ENCODE peak calls at places on chromosomes 3 and 15, in seven cellular contexts. N is CD4-positive, alpha-beta memory T cell; U is cardiac muscle cell; S is GM12878; Y is CD8-positive, alpha-beta memory T cell; G is thyroid gland; A is A549. F is an unnamed sample.

GRCh38 chr15:90268415-90268814 is 2.9 kb downstream of the NGRN start:
- DNase-seq in N (no peak), G (no peak), S (no peak), A (no peak), U (no peak), Y (no peak), F (no peak)

GRCh38 chr15:78399081-78399480 is 38.9 kb upstream of the IREB2 start:
- DNase-seq in U (no peak), N (no peak), Y (no peak), A (no peak), S (no peak), G (no peak), F (peak)

GRCh38 chr3:181210275-181210674 is 220.7 kb upstream of the DNAJC19 start:
- DNase-seq in U (peak), A (no peak), G (no peak), N (no peak), Y (no peak), S (no peak), F (peak)

GRCh38 chr3:58584690-58585004 is 7.5 kb upstream of the FAM107A start:
- DNase-seq in G (no peak), N (no peak), Y (no peak), S (no peak), U (peak), A (no peak), F (no peak)

GRCh38 chr3:9932535-9932842 is 1.1 kb upstream of the CRELD1 start:
- DNase-seq in U (no peak), G (no peak), A (no peak), S (no peak), N (no peak), Y (no peak), F (no peak)

GRCh38 chr15:91853968-91854943 is 748 bp downstream of the SLCO3A1 start:
- DNase-seq in S (no peak), U (peak), G (peak), N (peak), Y (peak), A (peak), F (no peak)

GRCh38 chr3:149384911-149385321 is 7.5 kb upstream of the TM4SF1 start:
- DNase-seq in Y (no peak), S (no peak), G (no peak), A (no peak), N (no peak), U (peak), F (peak)

GRCh38 chr3:73094127-73094526 is 32.7 kb downstream of the EBLN2 start:
- DNase-seq in N (no peak), A (peak), G (no peak), U (no peak), Y (no peak), S (no peak), F (no peak)

GRCh38 chr3:179398574-179399249 is 51.2 kb downstream of the MFN1 start:
- DNase-seq in G (no peak), Y (no peak), A (no peak), S (no peak), N (no peak), U (no peak), F (peak)

GRCh38 chr3:48952510-48953118 is 34.0 kb downstream of the ARIH2 start:
- DNase-seq in G (peak), A (no peak), S (no peak), U (peak), N (peak), Y (peak), F (peak)

GRCh38 chr3:58068126-58068809 is 60.0 kb downstream of the FLNB start:
- DNase-seq in N (no peak), G (no peak), U (no peak), A (no peak), S (no peak), Y (no peak), F (no peak)

GRCh38 chr15:84400820-84401219 is 165.2 kb downstream of the GOLGA6L4 start:
- DNase-seq in G (no peak), N (no peak), U (no peak), Y (no peak), A (no peak), S (no peak), F (no peak)

GRCh38 chr3:153829596-153830170 is 291.5 kb upstream of the ARHGEF26 start:
- DNase-seq in Y (no peak), U (peak), A (no peak), N (no peak), G (no peak), S (no peak), F (peak)

GRCh38 chr3:124630994-124631393 is 99.3 kb upstream of the UMPS start:
- DNase-seq in A (no peak), S (no peak), N (no peak), Y (no peak), U (no peak), G (no peak), F (no peak)

GRCh38 chr3:163919154-163919553 is 1159.1 kb downstream of the SI start:
- DNase-seq in U (no peak), N (no peak), A (no peak), Y (no peak), G (no peak), S (no peak), F (no peak)

GRCh38 chr15:60961541-60961940 is 267.6 kb downstream of the RORA start:
- DNase-seq in S (no peak), G (no peak), U (no peak), A (no peak), Y (no peak), N (no peak), F (no peak)

GRCh38 chr15:60620707-60621106 is 141.8 kb upstream of the ICE2 start:
- DNase-seq in G (no peak), Y (no peak), A (no peak), U (peak), N (no peak), S (no peak), F (no peak)

GRCh38 chr3:47250309-47251060 is 32.1 kb downstream of the KIF9 start:
- DNase-seq in U (peak), N (no peak), S (no peak), A (peak), G (peak), Y (no peak), F (peak)

GRCh38 chr3:134485075-134485536 is 679 bp downstream of the ANAPC13 start:
- DNase-seq in Y (no peak), N (peak), S (no peak), A (peak), G (peak), U (no peak), F (peak)

GRCh38 chr3:108914774-108915641 is 38.7 kb downstream of the GUCA1C start:
- DNase-seq in S (peak), G (peak), Y (peak), U (peak), N (peak), A (peak), F (peak)

GRCh38 chr15:69421498-69421897 is 7.3 kb downstream of the KIF23 start:
- DNase-seq in S (no peak), Y (no peak), U (peak), G (no peak), A (no peak), N (no peak), F (no peak)

GRCh38 chr15:87215100-87215499 is 1041.4 kb downstream of the NTRK3 start:
- DNase-seq in N (no peak), U (no peak), Y (no peak), A (no peak), S (no peak), G (no peak), F (no peak)

GRCh38 chr3:59069838-59070237 is 20.0 kb upstream of the CFAP20DC start:
- DNase-seq in N (no peak), A (no peak), S (no peak), U (no peak), Y (no peak), G (no peak), F (no peak)

GRCh38 chr15:52730163-52730562 is 51.0 kb upstream of the ATOSA start:
- DNase-seq in N (peak), S (peak), G (no peak), Y (peak), A (no peak), U (peak), F (peak)

GRCh38 chr3:115165266-115165665 is 18.2 kb upstream of the ZBTB20 start:
- DNase-seq in S (no peak), N (peak), A (no peak), Y (peak), U (no peak), G (no peak), F (no peak)

GRCh38 chr15:51731549-51732267 is 5.7 kb downstream of the LYSMD2 start:
- DNase-seq in A (no peak), Y (peak), N (peak), G (no peak), S (peak), U (peak), F (peak)

GRCh38 chr3:32453346-32453745 is 49.3 kb downstream of the CMTM6 start:
- DNase-seq in G (no peak), A (no peak), U (peak), S (no peak), Y (no peak), N (no peak), F (peak)

GRCh38 chr3:159936541-159936940 is 52.1 kb upstream of the IL12A start:
- DNase-seq in Y (no peak), N (no peak), G (no peak), U (no peak), S (no peak), A (no peak), F (peak)

GRCh38 chr3:183298708-183299153 is 45.7 kb downstream of the B3GNT5 start:
- DNase-seq in U (peak), S (no peak), Y (no peak), N (no peak), G (peak), A (no peak), F (peak)

GRCh38 chr15:99174989-99175388 is 70.1 kb downstream of the SYNM start:
- DNase-seq in N (no peak), Y (no peak), A (no peak), U (no peak), S (no peak), G (no peak), F (no peak)

GRCh38 chr3:190847423-190847822 is 15.1 kb downstream of the GMNC start:
- DNase-seq in N (no peak), G (no peak), S (no peak), A (no peak), U (no peak), Y (no peak), F (no peak)

GRCh38 chr3:140187028-140187427 is 252.0 kb downstream of the CLSTN2 start:
- DNase-seq in G (no peak), S (no peak), U (no peak), A (no peak), N (no peak), Y (no peak), F (no peak)

GRCh38 chr3:183295211-183295610 is 42.2 kb downstream of the B3GNT5 start:
- DNase-seq in N (no peak), A (no peak), Y (no peak), U (peak), S (no peak), G (peak), F (peak)

GRCh38 chr3:51717947-51718346 is 11.1 kb downstream of the GRM2 start:
- DNase-seq in U (no peak), S (no peak), Y (no peak), A (no peak), G (no peak), N (no peak), F (no peak)

GRCh38 chr15:52559583-52559982 is 9.2 kb downstream of the ARPP19 start:
- DNase-seq in Y (no peak), G (no peak), N (no peak), A (no peak), S (no peak), U (peak), F (peak)

GRCh38 chr3:72347819-72348319 is 500.4 kb downstream of the SHQ1 start:
- DNase-seq in Y (no peak), U (no peak), N (peak), A (no peak), G (peak), S (peak), F (peak)

GRCh38 chr3:71131893-71132314 is 451.6 kb downstream of the FOXP1 start:
- DNase-seq in G (no peak), Y (no peak), N (no peak), U (no peak), A (no peak), S (no peak), F (no peak)
- H3K4me3 ChIP-seq in G (no peak), Y (peak), N (no peak), U (peak), A (no peak), S (no peak), F (no peak)

GRCh38 chr3:186772281-186772885 is 11.0 kb upstream of the EIF4A2 start:
- DNase-seq in U (no peak), S (no peak), G (no peak), Y (no peak), N (no peak), A (no peak), F (no peak)
- H3K4me3 ChIP-seq in U (no peak), S (peak), G (no peak), Y (peak), N (peak), A (no peak), F (peak)

DNA sequence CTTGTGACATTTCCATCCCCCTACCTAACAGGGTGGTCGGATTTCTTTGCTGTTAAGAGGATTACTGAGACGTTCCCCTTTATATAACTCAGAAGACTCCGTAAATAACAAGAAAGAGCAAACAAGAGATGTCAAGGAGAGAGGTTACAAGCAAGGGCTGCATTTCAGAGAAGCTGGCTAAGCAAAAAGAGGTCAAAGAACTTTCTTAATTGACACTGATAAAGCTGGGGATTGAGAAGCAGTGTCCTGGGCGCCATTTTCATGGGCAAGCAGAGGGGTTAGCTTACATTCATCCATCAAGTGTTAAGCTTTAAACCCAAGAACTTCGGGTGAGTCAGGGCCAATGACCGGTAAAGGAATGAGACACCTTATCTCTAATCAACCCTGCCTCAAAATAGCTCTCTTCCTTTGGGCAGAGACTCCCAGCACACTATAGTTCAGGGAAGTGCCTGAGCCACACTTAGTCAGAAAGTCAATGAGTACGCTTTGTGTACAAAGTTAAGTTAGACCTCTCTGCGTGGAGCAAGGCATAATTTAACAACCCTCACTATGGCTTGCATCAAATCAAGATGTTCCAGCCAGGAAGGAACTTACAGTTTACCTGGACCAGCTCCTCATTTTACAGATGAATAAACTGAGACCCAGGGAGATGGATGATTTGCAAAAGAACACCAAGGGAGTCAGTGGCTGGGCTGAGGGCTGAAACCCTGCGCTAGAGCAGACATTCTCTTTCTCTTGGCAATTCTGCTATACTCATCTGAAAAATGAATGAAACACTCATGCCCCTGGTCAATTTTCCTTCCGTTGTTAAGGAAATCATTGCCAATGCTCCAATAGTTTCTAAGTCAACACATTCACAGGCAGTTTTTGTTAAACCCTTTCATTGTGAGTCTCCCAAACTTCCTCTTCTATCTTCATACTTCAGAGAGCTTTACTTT is 44.6 kb downstream of the CCNL1 start:
- DNase-seq in G (no peak), N (no peak), A (no peak), U (peak), S (no peak), Y (no peak), F (no peak)
- H3K4me3 ChIP-seq in G (no peak), N (no peak), A (no peak), U (peak), S (no peak), Y (no peak), F (no peak)

GRCh38 chr3:101685050-101685400 is 1.5 kb downstream of the RPL24 start:
- DNase-seq in U (no peak), A (no peak), S (no peak), G (no peak), Y (no peak), N (no peak), F (no peak)
- H3K4me3 ChIP-seq in U (peak), A (peak), S (peak), G (no peak), Y (peak), N (peak), F (peak)

DNA sequence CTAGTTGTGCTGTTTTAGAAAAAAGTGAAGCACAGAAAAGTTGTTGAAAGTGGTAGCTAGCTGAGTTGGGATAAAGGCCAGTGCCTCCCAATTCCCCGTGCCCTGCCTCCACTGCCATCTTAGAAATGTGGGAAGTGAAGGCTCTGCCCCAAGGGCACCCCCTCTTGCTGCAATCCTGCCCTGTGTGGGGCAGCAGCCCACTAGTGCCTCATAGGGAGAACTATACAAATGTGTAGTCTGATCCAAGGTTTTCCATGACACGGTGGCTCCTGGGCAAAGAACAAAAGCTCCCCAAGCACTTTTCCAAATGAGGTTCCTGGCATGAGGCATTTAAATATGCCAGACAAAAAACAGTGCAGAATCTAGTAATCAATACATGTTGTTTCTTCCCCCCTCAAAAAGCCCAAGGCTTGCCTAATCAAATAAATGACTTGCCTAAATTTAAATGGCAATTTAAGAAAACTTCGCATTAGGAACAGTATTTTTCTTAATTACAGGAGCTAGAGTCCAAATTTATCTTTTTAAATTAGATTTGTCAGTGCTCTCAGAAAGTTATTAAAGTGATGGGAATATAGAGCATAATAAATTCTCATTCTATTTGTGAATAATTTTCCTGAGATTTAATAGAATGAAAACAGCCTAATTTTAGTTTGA is 83.8 kb downstream of the GHSR start:
- DNase-seq in N (no peak), Y (no peak), S (no peak), A (no peak), U (no peak), G (no peak), F (no peak)
- H3K4me3 ChIP-seq in N (no peak), Y (no peak), S (no peak), A (no peak), U (no peak), G (no peak), F (no peak)

GRCh38 chr15:63510548-63510940 is 6.2 kb downstream of the USP3 start:
- DNase-seq in Y (no peak), G (no peak), N (no peak), S (no peak), A (no peak), U (no peak), F (no peak)
- H3K4me3 ChIP-seq in Y (peak), G (no peak), N (no peak), S (peak), A (no peak), U (no peak), F (no peak)

GRCh38 chr3:17861476-17861875 is 119.0 kb upstream of the TBC1D5 start:
- DNase-seq in N (no peak), A (no peak), S (no peak), Y (no peak), G (no peak), U (no peak), F (no peak)
- H3K4me3 ChIP-seq in N (no peak), A (no peak), S (peak), Y (no peak), G (no peak), U (peak), F (no peak)

GRCh38 chr3:194843543-194843942 is 157.9 kb downstream of the FAM43A start:
- DNase-seq in G (no peak), Y (no peak), S (no peak), U (no peak), A (no peak), N (no peak), F (no peak)
- H3K4me3 ChIP-seq in G (no peak), Y (no peak), S (no peak), U (no peak), A (no peak), N (no peak), F (no peak)

GRCh38 chr3:127457094-127457475 is 133.4 kb downstream of the TPRA1 start:
- DNase-seq in U (peak), N (no peak), A (no peak), Y (no peak), S (no peak), G (peak), F (peak)

GRCh38 chr3:127455541-127456450 is 134.7 kb downstream of the TPRA1 start:
- DNase-seq in S (no peak), Y (peak), G (peak), U (peak), N (no peak), A (peak), F (peak)

GRCh38 chr3:127454968-127455367 is 135.6 kb downstream of the TPRA1 start:
- DNase-seq in A (no peak), U (no peak), Y (no peak), S (no peak), N (no peak), G (no peak), F (no peak)

GRCh38 chr3:127457746-127458145 is 132.8 kb downstream of the TPRA1 start:
- DNase-seq in G (no peak), U (no peak), Y (no peak), A (no peak), S (no peak), N (no peak), F (no peak)

DNA sequence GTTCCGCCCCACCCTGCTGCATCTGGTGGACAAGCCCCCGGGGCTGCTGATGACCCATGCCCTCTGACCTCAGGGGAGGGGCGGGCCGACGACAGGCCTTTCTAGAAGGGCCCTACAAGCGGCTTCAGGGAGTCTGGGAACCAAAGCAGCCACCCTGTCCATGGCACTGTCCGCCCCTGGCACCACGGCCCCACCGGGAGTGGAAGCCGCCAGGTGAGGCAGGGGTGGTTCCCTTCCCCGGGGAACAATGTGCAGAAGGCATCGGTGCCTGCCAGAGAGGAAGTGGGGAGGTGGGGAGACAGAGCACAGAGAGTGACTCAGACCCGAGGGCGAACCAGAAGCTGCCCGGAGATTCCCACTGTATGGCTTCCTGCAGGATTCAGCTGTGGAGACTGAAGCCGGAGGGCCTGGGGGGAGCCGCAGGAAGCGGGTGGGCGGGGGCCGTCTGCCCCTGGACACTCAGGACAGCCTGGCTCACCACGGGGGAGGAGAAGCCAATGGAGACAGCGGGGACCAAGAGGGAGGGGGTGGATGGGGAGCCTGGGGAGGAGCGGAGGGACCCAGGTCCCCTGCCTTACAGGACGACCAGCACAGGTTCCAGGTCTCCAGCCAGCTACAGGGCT is 134.0 kb downstream of the TPRA1 start:
- DNase-seq in Y (no peak), U (peak), S (no peak), A (no peak), G (no peak), N (no peak), F (peak)
- H3K4me3 ChIP-seq in Y (no peak), U (no peak), S (no peak), A (no peak), G (no peak), N (no peak), F (peak)

GRCh38 chr3:37943631-37944242 is 46.8 kb upstream of the VILL start:
- DNase-seq in N (no peak), Y (no peak), S (no peak), A (no peak), G (no peak), U (no peak), F (no peak)
- H3K4me3 ChIP-seq in N (no peak), Y (no peak), S (no peak), A (no peak), G (no peak), U (no peak), F (no peak)